ENCODE peak calls at places on chromosome 1, in five cellular contexts. D, V, G, B and C are unnamed samples.

GRCh38 chr1:28027660-28028059 is 60.8 kb downstream of the EYA3 start:
- DNase-seq in G (no peak), B (no peak), V (no peak), D (no peak), C (no peak)

GRCh38 chr1:64755356-64755755 is 10.5 kb downstream of the RAVER2 start:
- DNase-seq in D (no peak), G (no peak), V (no peak), B (peak), C (no peak)

GRCh38 chr1:7366286-7366954 is 404.7 kb upstream of the VAMP3 start:
- DNase-seq in D (no peak), G (no peak), V (no peak), B (no peak), C (no peak)

GRCh38 chr1:155169541-155169940 is 3.6 kb downstream of the KRTCAP2 start:
- DNase-seq in V (no peak), B (no peak), D (no peak), G (no peak), C (no peak)

GRCh38 chr1:36835696-36836095 is 198.6 kb downstream of the GRIK3 start:
- DNase-seq in D (no peak), G (no peak), B (no peak), V (no peak), C (no peak)

GRCh38 chr1:27628712-27629111 is 6.3 kb downstream of the FGR start:
- DNase-seq in V (no peak), G (no peak), D (no peak), B (no peak), C (no peak)

GRCh38 chr1:24416666-24417391 is 1.2 kb downstream of the NIPAL3 start:
- DNase-seq in D (peak), G (peak), B (peak), V (peak), C (peak)

GRCh38 chr1:175373786-175374623 is 181.4 kb upstream of the KIAA0040 start:
- DNase-seq in V (no peak), D (no peak), B (peak), G (no peak), C (no peak)

GRCh38 chr1:28412731-28413130 is 43.2 kb downstream of the PHACTR4 start:
- DNase-seq in B (no peak), V (no peak), D (no peak), G (no peak), C (no peak)

GRCh38 chr1:160806109-160806665 is 10.2 kb downstream of the LY9 start:
- DNase-seq in G (no peak), B (no peak), D (no peak), V (no peak), C (no peak)

GRCh38 chr1:32623775-32624174 is 26.6 kb downstream of the ZBTB8OS start:
- DNase-seq in B (no peak), D (no peak), V (no peak), G (no peak), C (peak)

GRCh38 chr1:41501581-41501980 is 17.1 kb upstream of the EDN2 start:
- DNase-seq in V (no peak), D (no peak), B (no peak), G (no peak), C (no peak)

GRCh38 chr1:42721926-42722325 is 18.1 kb downstream of the CLDN19 start:
- DNase-seq in B (no peak), G (no peak), D (no peak), V (no peak), C (no peak)

GRCh38 chr1:10457910-10458309 is 8.1 kb downstream of the CORT start:
- DNase-seq in G (no peak), V (peak), B (no peak), D (no peak), C (no peak)

GRCh38 chr1:93056214-93056613 is 22.9 kb upstream of the MTF2 start:
- DNase-seq in V (peak), B (peak), D (no peak), G (no peak), C (no peak)

GRCh38 chr1:26862781-26863676 is at the start of gene SFN:
- DNase-seq in D (no peak), V (no peak), B (no peak), G (peak), C (peak)

GRCh38 chr1:108079550-108079949 is 114.6 kb upstream of the VAV3 start:
- DNase-seq in D (no peak), G (peak), V (no peak), B (no peak), C (peak)

GRCh38 chr1:59170659-59171058 is 126.2 kb upstream of the FGGY start:
- DNase-seq in B (no peak), V (no peak), G (no peak), D (no peak), C (no peak)

GRCh38 chr1:197116156-197116555 is 30.3 kb downstream of the ASPM start:
- DNase-seq in B (no peak), D (no peak), V (no peak), G (no peak), C (no peak)

GRCh38 chr1:40822890-40823289 is 39.3 kb downstream of the CITED4 start:
- DNase-seq in V (no peak), B (no peak), G (no peak), D (no peak), C (no peak)

GRCh38 chr1:91835087-91835521 is 50.8 kb downstream of the TGFBR3 start:
- DNase-seq in D (no peak), G (no peak), V (no peak), B (no peak), C (no peak)

GRCh38 chr1:170929412-170929834 is 5.9 kb upstream of the MROH9 start:
- DNase-seq in B (peak), D (no peak), V (peak), G (no peak), C (no peak)

GRCh38 chr1:151574575-151575529 is 34.7 kb downstream of the TUFT1 start:
- DNase-seq in D (no peak), V (peak), B (peak), G (no peak), C (no peak)

GRCh38 chr1:153355445-153356071 is 2.1 kb upstream of the S100A9 start:
- DNase-seq in V (peak), G (no peak), D (no peak), B (peak), C (peak)

GRCh38 chr1:158654570-158654969 is 31.9 kb downstream of the SPTA1 start:
- DNase-seq in V (no peak), G (no peak), D (no peak), B (no peak), C (peak)

GRCh38 chr1:54929700-54930099 is 42.7 kb upstream of the DHCR24 start:
- DNase-seq in B (no peak), V (no peak), D (no peak), G (no peak), C (no peak)

GRCh38 chr1:208997726-208998312 is 585.7 kb upstream of the CAMK1G start:
- DNase-seq in B (peak), V (peak), G (no peak), D (no peak), C (peak)

GRCh38 chr1:12001249-12001917 is 17.9 kb upstream of the MIIP start:
- DNase-seq in G (no peak), V (peak), B (peak), D (no peak), C (peak)

GRCh38 chr1:189269011-189269410 is 1208.7 kb downstream of the BRINP3 start:
- DNase-seq in D (no peak), B (peak), V (peak), G (no peak), C (peak)

DNA sequence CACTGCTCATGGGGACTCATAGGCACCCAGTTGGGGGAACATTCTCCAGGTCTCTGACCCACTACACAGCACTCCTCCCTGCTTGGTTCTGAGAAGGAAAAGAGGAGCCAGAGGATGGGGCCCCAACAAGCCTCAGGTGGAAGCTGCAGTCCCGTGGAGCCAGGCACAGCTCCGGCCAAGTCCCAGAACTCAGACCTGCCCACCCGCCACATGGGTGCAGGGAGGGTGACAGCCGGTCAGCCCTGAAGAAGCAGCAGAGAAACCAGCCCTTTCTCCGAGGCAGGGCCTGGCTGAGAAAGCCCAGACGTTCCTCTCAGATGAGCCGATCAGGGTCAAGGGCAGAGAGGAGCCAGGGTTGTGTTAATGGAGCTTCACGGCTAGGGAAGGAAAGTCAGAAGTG is 106.5 kb downstream of the PRDM16 start:
- DNase-seq in G (no peak), D (no peak), B (no peak), V (no peak), C (no peak)
- H3K4me3 ChIP-seq in G (no peak), D (no peak), B (no peak), V (no peak), C (no peak)

GRCh38 chr1:61080408-61081134 is 1.8 kb upstream of the NFIA start:
- DNase-seq in V (no peak), D (no peak), G (no peak), B (no peak), C (no peak)
- H3K4me3 ChIP-seq in V (no peak), D (no peak), G (peak), B (peak), C (peak)

GRCh38 chr1:832136-832535 is 91.6 kb upstream of the SAMD11 start:
- DNase-seq in D (no peak), V (no peak), B (no peak), G (no peak), C (no peak)

DNA sequence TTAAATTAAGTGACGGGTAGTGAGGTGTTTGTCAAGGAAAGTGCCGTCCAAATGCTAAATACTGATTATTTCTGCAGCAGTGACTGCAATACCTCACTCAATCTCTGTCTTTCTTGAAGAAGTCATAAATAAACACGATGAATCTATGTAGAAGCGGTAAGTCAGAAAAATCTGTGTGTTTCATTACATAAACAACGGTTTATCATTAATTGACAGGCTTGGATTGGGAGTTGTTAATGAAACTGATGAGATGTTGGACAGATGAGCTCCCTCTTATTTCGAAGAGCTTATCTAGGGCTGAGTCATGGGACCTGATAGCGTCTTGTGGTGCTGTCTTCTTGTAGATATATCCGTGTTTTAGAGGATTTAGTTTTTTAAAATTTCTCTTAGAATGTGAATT is 92.2 kb upstream of the SAMD11 start:
- DNase-seq in D (no peak), G (no peak), B (no peak), V (no peak), C (no peak)
- H3K4me3 ChIP-seq in D (no peak), G (no peak), B (no peak), V (no peak), C (no peak)

GRCh38 chr1:82491301-82491986 is 690.7 kb downstream of the ADGRL2 start:
- DNase-seq in D (no peak), B (no peak), V (peak), G (no peak), C (no peak)
- H3K4me3 ChIP-seq in D (no peak), B (no peak), V (no peak), G (no peak), C (no peak)

DNA sequence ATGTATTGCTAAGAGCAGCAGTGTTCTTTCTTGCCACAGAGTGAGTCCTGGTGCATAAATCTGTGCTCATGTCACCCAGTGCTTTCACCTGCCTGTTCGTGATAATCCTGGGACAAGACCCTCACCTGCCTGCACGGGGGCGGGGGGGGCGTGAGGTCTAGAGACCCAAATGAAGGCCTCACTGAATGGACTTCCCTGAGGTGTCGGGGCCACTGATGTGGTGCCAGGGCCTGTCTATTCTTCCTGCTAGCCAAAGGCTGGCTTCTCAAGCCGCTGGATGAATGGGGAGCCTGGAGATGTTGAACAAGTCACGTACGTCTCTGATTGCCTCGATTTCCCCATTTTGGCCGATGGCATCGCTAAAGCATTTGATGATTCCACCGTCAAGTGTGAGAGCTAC is 118.8 kb upstream of the IRF2BP2 start:
- DNase-seq in G (no peak), V (no peak), D (no peak), B (no peak), C (no peak)
- H3K4me3 ChIP-seq in G (no peak), V (no peak), D (no peak), B (no peak), C (no peak)

DNA sequence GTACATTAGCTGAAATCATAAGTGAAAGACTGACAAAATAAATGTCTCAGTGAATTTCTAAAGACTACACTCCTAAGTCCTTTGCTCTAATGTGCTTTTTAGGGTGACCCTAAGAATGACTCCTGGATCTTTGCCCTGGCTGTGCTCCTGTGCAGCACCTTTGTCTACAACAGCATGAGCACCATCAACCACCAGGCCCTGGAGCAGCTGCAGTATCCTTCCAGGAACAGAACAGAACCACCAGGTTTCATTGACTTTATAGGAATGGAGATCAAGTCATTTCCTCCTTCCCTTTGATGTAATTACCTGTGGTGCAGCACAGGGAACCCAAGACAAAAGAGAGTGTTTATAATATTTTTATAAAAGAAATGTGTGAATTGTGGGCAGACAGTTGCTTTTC is 14.1 kb downstream of the GBP6 start:
- DNase-seq in B (no peak), G (no peak), V (no peak), D (no peak), C (no peak)
- H3K4me3 ChIP-seq in B (no peak), G (no peak), V (no peak), D (no peak), C (no peak)

GRCh38 chr1:67431156-67431765 is 1.1 kb upstream of the SERBP1 start:
- DNase-seq in B (no peak), V (no peak), D (no peak), G (no peak), C (no peak)
- H3K4me3 ChIP-seq in B (peak), V (peak), D (peak), G (peak), C (peak)

GRCh38 chr1:231639819-231640218 is 13.2 kb downstream of the DISC1 start:
- DNase-seq in V (peak), G (no peak), B (no peak), D (no peak), C (no peak)

GRCh38 chr1:231642600-231643332 is 16.2 kb downstream of the DISC1 start:
- DNase-seq in D (no peak), V (no peak), G (no peak), B (no peak), C (no peak)

GRCh38 chr1:231634302-231635013 is 7.9 kb downstream of the DISC1 start:
- DNase-seq in B (no peak), D (no peak), V (no peak), G (no peak), C (no peak)

GRCh38 chr1:231636157-231636556 is 9.6 kb downstream of the DISC1 start:
- DNase-seq in G (no peak), D (peak), B (peak), V (peak), C (no peak)

DNA sequence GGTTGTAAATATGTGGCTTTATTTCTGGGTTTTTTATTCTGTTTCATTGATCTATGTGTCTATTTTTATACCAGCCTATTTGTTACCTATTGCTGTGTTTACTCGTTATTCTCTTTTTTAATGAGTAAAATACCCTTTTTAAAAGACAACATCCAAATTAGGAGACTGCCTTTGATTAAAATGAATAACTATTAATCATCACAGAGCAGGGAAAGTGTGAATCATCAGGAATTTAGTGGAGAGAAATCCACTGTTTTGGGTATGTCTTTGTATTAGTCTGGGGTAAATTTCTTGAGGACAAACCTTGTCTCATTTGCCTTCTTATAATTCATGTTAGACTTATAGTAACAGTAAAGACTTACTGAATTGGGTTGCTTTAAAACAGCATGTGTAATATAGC is 12.1 kb downstream of the DISC1 start:
- DNase-seq in B (no peak), D (no peak), V (no peak), G (no peak), C (no peak)
- H3K4me3 ChIP-seq in B (no peak), D (no peak), V (no peak), G (no peak), C (no peak)

DNA sequence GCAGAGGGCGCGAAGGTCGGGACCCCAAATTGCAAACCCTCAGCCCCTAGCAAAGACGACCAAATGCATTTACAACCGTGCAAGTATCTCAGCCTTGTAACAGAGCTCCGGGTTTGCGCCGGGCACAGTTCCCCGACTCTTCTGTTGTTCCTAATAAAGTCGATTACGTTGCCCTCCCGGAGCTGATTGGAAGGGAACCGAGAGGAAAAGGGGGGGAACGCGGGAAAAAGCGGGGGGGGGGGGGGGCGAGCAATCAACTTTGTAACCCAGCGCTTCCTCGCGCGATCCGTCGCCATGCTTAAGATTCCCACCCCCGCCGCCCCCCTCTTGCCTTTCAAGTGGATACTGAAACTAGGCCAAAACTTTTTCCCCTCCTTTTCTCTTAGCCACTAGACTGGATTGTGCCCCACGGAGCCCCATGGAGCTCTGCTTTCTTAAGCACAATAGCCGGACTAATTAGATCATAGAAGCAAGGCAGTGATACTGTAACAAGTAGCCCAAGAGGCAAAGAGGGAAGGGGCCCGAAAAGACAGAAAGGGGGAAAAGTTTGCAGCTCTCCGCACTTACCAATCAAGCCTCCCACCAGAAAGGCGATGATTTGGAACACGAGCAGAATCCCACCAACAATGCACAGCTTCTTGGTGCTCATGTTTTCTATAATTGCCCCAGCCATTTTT is 558 bp downstream of the WLS start:
- DNase-seq in B (peak), G (no peak), D (no peak), V (peak), C (no peak)
- H3K4me3 ChIP-seq in B (peak), G (no peak), D (peak), V (peak), C (no peak)

GRCh38 chr1:165686121-165686970 is 12.0 kb downstream of the ALDH9A1 start:
- DNase-seq in V (no peak), B (no peak), G (no peak), D (no peak), C (peak)

GRCh38 chr1:165688046-165688445 is 10.3 kb downstream of the ALDH9A1 start:
- DNase-seq in D (no peak), V (no peak), B (no peak), G (no peak), C (no peak)

GRCh38 chr1:165683848-165684485 is 14.4 kb downstream of the ALDH9A1 start:
- DNase-seq in D (no peak), V (no peak), G (no peak), B (no peak), C (no peak)

DNA sequence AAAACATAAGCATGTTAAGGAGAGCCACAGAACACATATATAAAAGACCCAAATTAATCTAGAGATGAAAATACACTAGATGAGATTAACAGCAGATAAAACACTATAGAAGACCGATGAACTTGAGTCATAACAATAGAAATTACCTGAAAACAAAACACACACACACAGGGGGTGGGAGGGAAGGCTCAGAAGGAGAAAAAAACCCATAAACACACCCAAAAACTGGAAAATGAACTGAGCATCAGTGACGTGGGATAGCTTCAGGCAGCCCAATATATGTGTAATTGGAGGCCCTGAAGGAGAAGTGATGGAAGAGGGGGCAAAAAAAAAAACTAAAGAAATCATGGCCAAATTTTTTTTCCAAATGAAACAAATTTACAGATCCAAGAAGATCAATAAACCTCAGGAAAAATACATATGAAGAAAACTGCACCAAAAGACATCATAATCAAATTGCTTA is 11.4 kb downstream of the ALDH9A1 start:
- DNase-seq in B (no peak), V (no peak), D (no peak), G (no peak), C (no peak)
- H3K4me3 ChIP-seq in B (no peak), V (no peak), D (no peak), G (no peak), C (no peak)